ENCODE peak calls at places on chromosomes 4 and X, in six cellular contexts. J is GM23338, K is neural progenitor cell, Q is heart right ventricle, W is left ventricle myocardium inferior, N is SK-N-SH. M is an unnamed sample.
A peak's percentile ranks its signal among the peaks of the same experiment; 100 is the strongest.

GRCh38 chr4:72714482-72715279 is 145.7 kb upstream of the ADAMTS3 start:
- DNase-seq in J (no peak), K (no peak), Q (no peak), W (no peak), N (no peak), M (no peak)

GRCh38 chrX:86237482-86237881 is 89.2 kb downstream of the DACH2 start:
- DNase-seq in J (no peak), K (no peak), Q (no peak), W (no peak), N (no peak), M (no peak)

GRCh38 chr4:8022767-8023695 is 83.4 kb upstream of the AFAP1 start:
- DNase-seq in J (no peak), K (no peak), Q (no peak), W (no peak), N (no peak), M (no peak)

GRCh38 chr4:140857111-140857510 is 100.9 kb upstream of the TBC1D9 start:
- DNase-seq in J (no peak), K (no peak), Q (no peak), W (no peak), N (no peak), M (no peak)

GRCh38 chr4:109912706-109913621 is at the start of gene EGF:
- DNase-seq in J (peak; percentile 54), K (peak; percentile 38), Q (peak; percentile 32), W (no peak), N (no peak), M (peak; percentile 56)

GRCh38 chr4:182231503-182231902 is 11.7 kb upstream of the TENM3 start:
- DNase-seq in J (no peak), K (no peak), Q (no peak), W (no peak), N (no peak), M (no peak)

GRCh38 chrX:40908026-40908425 is 172.7 kb upstream of the MED14 start:
- DNase-seq in J (no peak), K (no peak), Q (no peak), W (no peak), N (no peak), M (no peak)

GRCh38 chr4:44738615-44739014 is 12.3 kb upstream of the GNPDA2 start:
- DNase-seq in J (peak; percentile 28), K (no peak), Q (no peak), W (no peak), N (no peak), M (no peak)

GRCh38 chrX:155094468-155095061 is 23.3 kb downstream of the BRCC3 start:
- DNase-seq in J (peak; percentile 36), K (peak; percentile 45), Q (no peak), W (no peak), N (peak; percentile 57), M (no peak)

GRCh38 chrX:530726-531610 is 99.6 kb upstream of the SHOX start:
- DNase-seq in J (peak; percentile 59), K (no peak), Q (no peak), W (no peak), N (no peak), M (no peak)

GRCh38 chrX:131752493-131753198 is 208.8 kb downstream of the OR13H1 start:
- DNase-seq in J (no peak), K (no peak), Q (no peak), W (no peak), N (peak; percentile 14), M (no peak)

GRCh38 chr4:188372051-188372450 is 232.8 kb downstream of the TRIML1 start:
- DNase-seq in J (no peak), K (no peak), Q (no peak), W (no peak), N (no peak), M (no peak)

GRCh38 chrX:100642296-100642695 is 1.7 kb upstream of the SRPX2 start:
- DNase-seq in J (peak; percentile 31), K (no peak), Q (no peak), W (no peak), N (no peak), M (no peak)

GRCh38 chr4:151231915-151232595 is 44.9 kb upstream of the PRSS48 start:
- DNase-seq in J (no peak), K (no peak), Q (no peak), W (no peak), N (no peak), M (no peak)

GRCh38 chr4:133131829-133132485 is 17.1 kb upstream of the PCDH10 start:
- DNase-seq in J (peak; percentile 24), K (no peak), Q (no peak), W (no peak), N (no peak), M (no peak)

GRCh38 chrX:54358424-54359211 is 772 bp upstream of the WNK3 start:
- DNase-seq in J (peak; percentile 92), K (peak; percentile 96), Q (peak; percentile 33), W (peak; percentile 30), N (peak; percentile 71), M (no peak)

GRCh38 chr4:141248029-141248428 is 27.3 kb downstream of the ZNF330 start:
- DNase-seq in J (no peak), K (no peak), Q (no peak), W (no peak), N (no peak), M (no peak)

GRCh38 chrX:40996886-40997530 is 88.2 kb upstream of the USP9X start:
- DNase-seq in J (peak; percentile 74), K (peak; percentile 46), Q (peak; percentile 4), W (no peak), N (peak; percentile 44), M (no peak)

GRCh38 chrX:153646620-153647373 is at the start of gene DUSP9:
- DNase-seq in J (peak; percentile 66), K (peak; percentile 72), Q (no peak), W (no peak), N (peak; percentile 77), M (no peak)

GRCh38 chr4:7429601-7430078 is 5.1 kb downstream of the PSAPL1 start:
- DNase-seq in J (no peak), K (no peak), Q (no peak), W (peak; percentile 3), N (peak; percentile 24), M (no peak)

GRCh38 chrX:119755981-119756533 is 2.3 kb upstream of the SOWAHD start:
- DNase-seq in J (no peak), K (no peak), Q (no peak), W (no peak), N (no peak), M (no peak)

GRCh38 chrX:3659761-3660160 is 53.7 kb downstream of the PRKX start:
- DNase-seq in J (no peak), K (no peak), Q (no peak), W (no peak), N (no peak), M (no peak)

GRCh38 chr4:185142563-185142910 is 529 bp upstream of the SLC25A4 start:
- DNase-seq in J (no peak), K (no peak), Q (no peak), W (no peak), N (no peak), M (no peak)

GRCh38 chr4:41269682-41270081 is 13.0 kb downstream of the UCHL1 start:
- DNase-seq in J (no peak), K (no peak), Q (no peak), W (no peak), N (no peak), M (no peak)

GRCh38 chrX:66914082-66914481 is 275.2 kb upstream of the EDA2R start:
- DNase-seq in J (peak; percentile 57), K (peak; percentile 3), Q (no peak), W (no peak), N (no peak), M (peak; percentile 44)

GRCh38 chr4:78131403-78131802 is 74.3 kb downstream of the FRAS1 start:
- DNase-seq in J (no peak), K (no peak), Q (no peak), W (no peak), N (no peak), M (no peak)

GRCh38 chrX:12145402-12145801 is 7.1 kb downstream of the FRMPD4 start:
- DNase-seq in J (no peak), K (no peak), Q (no peak), W (no peak), N (no peak), M (no peak)

DNA sequence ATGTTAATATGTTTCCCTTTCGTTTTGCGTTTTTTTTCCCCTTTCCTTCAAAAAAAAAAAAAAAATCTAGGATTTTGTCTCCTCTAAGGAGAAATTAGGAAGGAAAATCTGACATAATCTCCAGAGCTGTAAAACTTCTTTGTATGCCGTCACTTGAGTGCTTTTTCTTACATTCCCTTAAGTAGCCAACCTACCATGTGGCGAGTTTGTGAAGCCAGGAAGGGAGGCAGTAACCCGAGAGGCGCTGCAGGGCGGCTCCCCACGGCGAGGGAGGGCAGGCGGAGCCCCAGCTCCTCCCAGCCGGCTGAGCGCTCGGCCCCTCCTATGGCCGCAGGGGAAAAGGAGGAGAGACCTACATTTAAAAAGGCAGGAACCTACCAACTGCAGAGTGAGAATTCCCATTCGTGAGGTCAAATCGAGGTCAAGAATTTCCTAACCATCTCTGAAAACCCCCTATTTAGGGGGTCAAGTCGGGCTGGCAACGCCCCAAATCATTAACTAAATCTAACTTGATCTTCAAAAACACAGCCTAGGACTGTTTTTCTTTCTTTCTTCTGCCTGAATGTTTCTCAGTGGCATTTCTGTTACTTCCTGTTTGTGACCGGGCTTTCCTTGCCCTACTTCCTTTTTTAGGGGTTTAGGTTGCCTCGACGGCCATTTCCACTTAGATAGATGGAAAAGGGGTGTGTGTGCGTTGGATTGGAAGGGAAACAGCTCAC is 345.1 kb upstream of the KLF3 start:
- DNase-seq in J (peak; percentile 95), K (peak; percentile 94), Q (peak; percentile 90), W (peak; percentile 89), N (peak; percentile 48), M (peak; percentile 89)
- H3K4me3 ChIP-seq in J (no peak overlapping the region), K (no peak overlapping the region), Q (peak overlapping the region; percentile 32), W (peak overlapping the region; percentile 58), N (no peak overlapping the region), M (peak overlapping the region; percentile 24)

DNA sequence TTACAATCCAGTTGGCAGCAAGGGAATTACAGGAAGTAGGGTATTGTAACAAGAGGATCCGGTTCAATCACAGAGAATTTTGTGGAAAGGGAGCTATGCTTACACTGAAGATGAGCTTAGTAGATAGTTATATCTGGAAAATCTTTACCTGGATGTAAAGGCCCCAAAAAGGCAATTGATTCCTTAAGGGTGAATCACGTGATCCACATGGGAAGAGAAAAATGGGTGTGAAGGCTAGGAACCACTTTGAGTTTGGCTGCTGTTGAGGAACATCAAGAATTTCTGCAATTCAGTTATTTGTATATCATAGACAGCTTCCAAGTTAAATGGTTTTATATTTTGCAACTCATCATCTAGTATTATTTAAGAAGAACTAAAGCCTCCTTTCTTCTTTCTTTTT is 194.0 kb upstream of the ARHGAP24 start:
- DNase-seq in J (no peak), K (no peak), Q (no peak), W (no peak), N (no peak), M (no peak)
- TF ChIP-seq CTCF in J (no peak), K (no peak), Q (no peak), W (no peak), N (no peak), M (no peak)

DNA sequence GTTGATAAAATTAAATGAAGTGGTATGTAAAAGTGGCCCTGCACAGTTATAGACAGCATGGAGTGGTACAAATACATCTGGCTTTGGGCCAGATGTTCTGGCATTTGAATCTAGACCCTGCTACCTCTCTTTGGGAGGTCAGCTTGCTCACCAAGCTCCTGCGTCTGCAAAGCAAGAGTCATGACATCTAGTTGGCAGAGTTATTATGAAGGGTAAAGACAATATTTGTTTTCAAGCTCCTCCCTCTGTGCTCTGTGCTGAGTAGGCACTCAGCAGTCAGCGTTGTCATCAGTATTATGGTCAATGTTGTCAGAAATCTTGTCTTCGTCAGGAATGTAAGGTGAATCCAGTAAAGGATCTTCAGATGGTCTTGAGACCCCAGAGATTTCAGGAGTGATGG is 55.8 kb downstream of the CCNI start:
- DNase-seq in J (no peak), K (no peak), Q (no peak), W (no peak), N (no peak), M (no peak)
- H3K4me3 ChIP-seq in J (no peak overlapping the region), K (no peak overlapping the region), Q (no peak overlapping the region), W (no peak overlapping the region), N (no peak overlapping the region), M (no peak overlapping the region)

GRCh38 chrX:14022019-14022418 is 7.7 kb downstream of the GEMIN8 start:
- DNase-seq in J (no peak), K (no peak), Q (no peak), W (no peak), N (no peak), M (no peak)
- TF ChIP-seq CTCF in J (no peak), K (no peak), Q (no peak), W (no peak), N (no peak), M (no peak)